ENCODE peak calls at places on chromosomes 5 and 9, in ten cellular contexts. U is naive thymus-derived CD4-positive, alpha-beta T cell; O is aorta; F is SJSA1; L is mesendoderm; P is cardiac muscle cell; I is kidney; H is keratinocyte; N is CD8-positive, alpha-beta memory T cell; V is AG04450. R is an unnamed sample.

GRCh38 chr5:95083606-95084005 is 201.3 kb downstream of the MCTP1 start:
- DNase-seq in U (no peak), O (no peak), F (no peak), L (no peak), P (no peak), I (no peak), H (no peak), N (no peak), V (no peak), R (no peak)

GRCh38 chr9:133627341-133627740 is 8.8 kb upstream of the DBH start:
- DNase-seq in U (no peak), O (no peak), F (no peak), L (no peak), P (no peak), I (no peak), H (no peak), N (no peak), V (no peak), R (no peak)

GRCh38 chr9:29556317-29556716 is 1983.0 kb upstream of the C9orf72 start:
- DNase-seq in U (no peak), O (no peak), F (no peak), L (peak), P (peak), I (no peak), H (no peak), N (no peak), V (no peak), R (no peak)

GRCh38 chr5:134874831-134875655 is 872 bp downstream of the TXNDC15 start:
- DNase-seq in U (peak), O (peak), F (peak), L (peak), P (peak), I (peak), H (peak), N (peak), V (peak), R (no peak)

GRCh38 chr5:59873113-59873512 is 20.4 kb downstream of the PDE4D start:
- DNase-seq in U (no peak), O (no peak), F (peak), L (peak), P (peak), I (no peak), H (no peak), N (no peak), V (peak), R (no peak)

GRCh38 chr9:124188331-124189110 is 69.2 kb upstream of the NEK6 start:
- DNase-seq in U (no peak), O (no peak), F (no peak), L (no peak), P (no peak), I (no peak), H (no peak), N (no peak), V (no peak), R (no peak)

GRCh38 chr9:88191451-88191850 is 53.2 kb upstream of the SPATA31C2 start:
- DNase-seq in U (no peak), O (no peak), F (no peak), L (no peak), P (no peak), I (no peak), H (no peak), N (no peak), V (no peak), R (no peak)

GRCh38 chr9:19408316-19408692 is 505 bp upstream of the ACER2 start:
- DNase-seq in U (no peak), O (no peak), F (no peak), L (peak), P (no peak), I (peak), H (no peak), N (peak), V (no peak), R (no peak)

GRCh38 chr5:147613359-147613758 is 103.5 kb upstream of the DPYSL3 start:
- DNase-seq in U (no peak), O (no peak), F (no peak), L (no peak), P (peak), I (no peak), H (no peak), N (no peak), V (peak), R (no peak)

GRCh38 chr5:177542816-177543472 is 11.4 kb downstream of the FAM193B start:
- DNase-seq in U (no peak), O (no peak), F (no peak), L (no peak), P (no peak), I (no peak), H (no peak), N (no peak), V (no peak), R (no peak)

GRCh38 chr5:172872997-172873491 is 39.0 kb downstream of the ERGIC1 start:
- DNase-seq in U (no peak), O (peak), F (peak), L (no peak), P (peak), I (peak), H (no peak), N (no peak), V (no peak), R (no peak)

GRCh38 chr5:116671211-116671736 is 96.7 kb upstream of the SEMA6A start:
- DNase-seq in U (no peak), O (no peak), F (no peak), L (peak), P (no peak), I (no peak), H (no peak), N (no peak), V (no peak), R (no peak)

GRCh38 chr9:114163517-114163924 is 8.2 kb downstream of the COL27A1 start:
- DNase-seq in U (no peak), O (peak), F (peak), L (peak), P (peak), I (peak), H (no peak), N (no peak), V (no peak), R (no peak)

GRCh38 chr9:83707518-83707767 is 315 bp downstream of the UBQLN1 start:
- DNase-seq in U (no peak), O (peak), F (peak), L (no peak), P (no peak), I (no peak), H (no peak), N (no peak), V (no peak), R (no peak)

GRCh38 chr9:97237951-97238851 is 69.3 kb upstream of the CCDC180 start:
- DNase-seq in U (peak), O (peak), F (no peak), L (peak), P (peak), I (peak), H (no peak), N (peak), V (peak), R (peak)

DNA sequence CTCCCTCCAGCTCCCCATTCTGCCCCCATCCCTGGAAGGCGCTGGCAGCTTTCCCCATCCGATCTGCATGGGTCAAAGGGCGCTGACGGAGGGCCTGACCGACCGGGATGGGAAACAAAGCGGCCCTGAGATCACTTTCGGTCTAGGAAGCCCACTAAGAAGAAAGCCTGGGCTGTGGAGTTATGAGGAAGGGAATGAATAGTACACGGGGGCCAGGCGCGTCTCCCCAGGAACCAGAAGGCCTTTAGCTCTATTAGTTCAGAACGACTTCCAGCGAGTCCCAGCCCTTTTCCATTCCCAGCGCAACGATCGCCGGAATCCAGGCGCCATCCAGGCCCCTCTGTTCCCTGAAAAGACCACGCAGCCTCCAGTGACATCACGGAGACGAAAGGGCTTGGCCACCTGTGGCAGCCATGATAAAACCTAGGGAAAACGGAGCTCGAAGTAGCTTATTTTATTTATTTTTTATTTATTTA is 70.1 kb upstream of the CCDC180 start:
- DNase-seq in U (no peak), O (no peak), F (no peak), L (peak), P (peak), I (no peak), H (no peak), N (no peak), V (no peak), R (no peak)
- H3K4me3 ChIP-seq in U (no peak), O (no peak), F (no peak), L (peak), P (peak), I (no peak), H (peak), N (no peak), V (peak), R (no peak)

GRCh38 chr5:1551913-1552312 is 28.2 kb upstream of the LPCAT1 start:
- DNase-seq in U (no peak), O (peak), F (no peak), L (no peak), P (no peak), I (peak), H (no peak), N (no peak), V (no peak), R (no peak)

GRCh38 chr5:1551426-1551825 is 27.7 kb upstream of the LPCAT1 start:
- DNase-seq in U (no peak), O (peak), F (no peak), L (no peak), P (no peak), I (peak), H (no peak), N (no peak), V (no peak), R (no peak)

GRCh38 chr5:1553642-1554409 is 30.1 kb upstream of the LPCAT1 start:
- DNase-seq in U (no peak), O (peak), F (no peak), L (no peak), P (no peak), I (no peak), H (no peak), N (peak), V (no peak), R (no peak)

GRCh38 chr5:1554410-1554967 is 30.7 kb upstream of the LPCAT1 start:
- DNase-seq in U (no peak), O (peak), F (no peak), L (no peak), P (no peak), I (no peak), H (no peak), N (no peak), V (no peak), R (no peak)

DNA sequence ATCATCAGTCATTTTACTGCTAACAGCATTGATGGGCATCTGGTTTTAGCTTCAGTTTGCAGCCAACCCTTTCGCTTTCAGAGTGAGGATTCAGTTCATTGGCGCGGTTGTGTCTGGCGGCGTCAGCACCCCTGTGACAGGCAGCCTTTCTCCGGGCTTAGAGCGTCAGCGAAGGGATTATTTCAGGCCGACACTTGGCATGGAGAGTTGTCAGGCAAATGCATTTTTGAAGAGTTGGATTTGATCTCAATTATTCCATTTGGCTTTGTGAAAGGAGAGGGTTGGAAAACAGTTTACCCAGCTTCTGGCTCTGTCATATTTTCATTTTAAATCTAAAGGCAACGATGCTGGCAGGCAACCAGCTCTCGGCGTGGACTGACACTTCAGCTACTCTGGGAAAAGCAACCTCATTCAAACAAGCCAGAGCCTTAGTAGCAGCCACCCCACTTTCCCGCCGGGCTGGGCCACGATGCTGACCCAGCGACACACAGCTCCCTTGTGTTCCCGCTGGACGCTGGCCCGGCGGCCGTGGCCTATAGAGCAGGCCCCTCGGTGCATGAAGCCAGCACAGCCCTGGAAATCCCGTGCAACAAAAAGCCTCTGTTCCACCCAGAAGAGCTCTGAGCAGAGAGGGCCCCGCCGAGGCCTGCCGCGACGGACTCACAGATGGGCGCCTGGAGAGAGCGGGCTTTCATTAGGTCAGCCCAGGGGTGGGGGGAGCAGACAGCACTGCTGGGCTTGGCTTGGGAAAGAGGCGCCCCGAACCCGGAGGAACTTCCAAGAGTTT is 28.9 kb upstream of the LPCAT1 start:
- DNase-seq in U (no peak), O (peak), F (no peak), L (no peak), P (peak), I (peak), H (no peak), N (no peak), V (no peak), R (no peak)
- H3K27ac ChIP-seq in U (no peak), O (no peak), F (no peak), L (no peak), P (no peak), I (no peak), H (no peak), N (no peak), V (no peak), R (no peak)

GRCh38 chr5:144085381-144085780 is 85.1 kb downstream of the YIPF5 start:
- DNase-seq in U (no peak), O (no peak), F (no peak), L (no peak), P (no peak), I (no peak), H (no peak), N (no peak), V (no peak), R (no peak)

GRCh38 chr5:144083185-144083584 is 87.3 kb downstream of the YIPF5 start:
- DNase-seq in U (no peak), O (no peak), F (no peak), L (no peak), P (no peak), I (no peak), H (no peak), N (no peak), V (no peak), R (no peak)

GRCh38 chr5:144086295-144086694 is 84.2 kb downstream of the YIPF5 start:
- DNase-seq in U (no peak), O (no peak), F (no peak), L (no peak), P (no peak), I (no peak), H (peak), N (no peak), V (no peak), R (no peak)

GRCh38 chr5:144087576-144087975 is 82.9 kb downstream of the YIPF5 start:
- DNase-seq in U (no peak), O (no peak), F (no peak), L (no peak), P (no peak), I (no peak), H (no peak), N (no peak), V (no peak), R (no peak)

DNA sequence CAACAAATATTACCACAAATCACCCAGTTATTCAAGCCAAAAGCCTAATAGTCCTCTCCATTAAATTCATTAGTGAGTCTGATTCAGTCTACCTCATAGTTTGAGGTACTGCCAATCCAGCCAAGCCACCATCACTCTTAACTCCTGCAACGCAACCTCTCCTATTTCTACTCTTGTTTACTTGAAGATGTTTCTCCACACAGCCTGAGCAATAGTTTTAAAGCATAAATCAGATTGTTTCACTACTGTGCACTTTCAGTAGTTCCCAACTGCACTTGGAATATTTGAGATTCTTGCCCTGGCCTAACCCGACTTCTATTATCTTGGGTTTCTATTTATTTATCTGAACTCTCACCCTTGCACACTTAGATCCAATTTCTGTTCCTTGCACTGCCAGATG is 85.5 kb downstream of the YIPF5 start:
- DNase-seq in U (no peak), O (no peak), F (no peak), L (no peak), P (no peak), I (no peak), H (no peak), N (no peak), V (no peak), R (no peak)
- H3K4me3 ChIP-seq in U (no peak), O (no peak), F (no peak), L (no peak), P (no peak), I (no peak), H (no peak), N (no peak), V (no peak), R (no peak)

GRCh38 chr5:74289238-74289637 is 351.3 kb downstream of the ENC1 start:
- DNase-seq in U (no peak), O (no peak), F (no peak), L (no peak), P (no peak), I (no peak), H (peak), N (no peak), V (no peak), R (no peak)
- H3K27ac ChIP-seq in U (no peak), O (no peak), F (no peak), L (no peak), P (no peak), I (peak), H (peak), N (no peak), V (no peak), R (no peak)

DNA sequence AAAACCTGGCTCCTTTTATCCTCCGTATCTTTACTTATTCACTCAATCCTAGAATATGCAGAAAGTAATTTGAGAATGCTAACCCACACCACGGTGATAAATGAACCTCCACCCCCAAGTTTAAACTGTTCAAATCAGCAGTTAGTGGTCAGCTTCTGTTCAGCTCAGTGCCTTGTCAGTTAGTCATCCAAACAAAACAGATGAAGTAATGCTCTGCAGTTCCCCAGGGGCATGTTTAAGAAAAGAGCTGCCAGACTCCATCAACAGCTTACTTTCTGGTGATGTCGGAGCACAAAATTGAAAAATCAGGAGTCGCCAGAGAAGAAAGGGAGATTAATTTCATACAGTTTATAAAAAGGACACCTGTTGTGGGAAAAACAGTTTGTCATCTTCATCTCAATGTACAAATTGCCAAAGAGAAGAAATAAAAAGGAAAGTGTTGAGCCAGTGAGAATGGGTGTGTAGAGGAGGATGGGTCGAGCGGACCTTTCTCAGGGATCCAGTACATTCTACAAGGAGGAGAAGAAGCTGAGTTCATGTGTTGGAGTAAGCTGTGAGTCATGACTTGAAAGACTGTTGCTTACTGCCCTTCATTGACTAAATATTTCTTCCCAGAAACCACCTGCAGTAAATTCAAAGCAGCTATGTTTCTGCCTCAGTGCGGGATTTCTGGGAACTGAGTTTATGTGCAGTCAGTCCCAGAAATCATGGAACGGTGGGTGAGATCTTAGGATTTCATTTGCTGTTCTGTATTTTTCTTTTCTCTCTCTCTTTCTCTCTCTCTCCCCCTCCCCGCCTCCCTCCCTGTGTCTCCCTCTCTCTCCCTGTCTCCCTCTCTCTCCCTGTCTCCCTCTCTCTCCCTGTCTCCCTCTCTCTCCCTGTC is 13.7 kb downstream of the TRIO start:
- DNase-seq in U (no peak), O (no peak), F (peak), L (peak), P (peak), I (no peak), H (peak), N (no peak), V (peak), R (no peak)
- H3K4me3 ChIP-seq in U (no peak), O (peak), F (peak), L (no peak), P (no peak), I (no peak), H (peak), N (no peak), V (peak), R (no peak)

GRCh38 chr5:68562308-68562707 is 346.8 kb downstream of the PIK3R1 start:
- DNase-seq in U (no peak), O (no peak), F (no peak), L (peak), P (peak), I (no peak), H (no peak), N (no peak), V (peak), R (no peak)
- H3K27ac ChIP-seq in U (no peak), O (no peak), F (no peak), L (no peak), P (no peak), I (no peak), H (no peak), N (no peak), V (no peak), R (no peak)

GRCh38 chr9:128770286-128770685 is 1.4 kb downstream of the ZER1 start:
- DNase-seq in U (no peak), O (no peak), F (no peak), L (no peak), P (no peak), I (no peak), H (no peak), N (no peak), V (no peak), R (no peak)
- H3K4me3 ChIP-seq in U (no peak), O (no peak), F (no peak), L (no peak), P (peak), I (peak), H (no peak), N (peak), V (peak), R (no peak)